ENCODE peak calls at places on chromosomes 16 and 17, in six cellular contexts. One of them, this sample, is unnamed.

GRCh38 chr16:22684282-22685161 is 129.4 kb upstream of the HS3ST2 start:
- DNase-seq in MM.1S: peak; percentile 39
- DNase-seq in PC-3: peak; percentile 25
- DNase-seq in mesenchymal stem cell: no peak
- DNase-seq in H9: no peak
- DNase-seq in astrocyte: no peak
- DNase-seq in this sample: no peak

GRCh38 chr17:19309701-19310100 is 52.8 kb downstream of the B9D1 start:
- DNase-seq in MM.1S: no peak
- DNase-seq in PC-3: no peak
- DNase-seq in mesenchymal stem cell: no peak
- DNase-seq in H9: peak; percentile 32
- DNase-seq in astrocyte: no peak
- DNase-seq in this sample: no peak

GRCh38 chr17:38881600-38882191 is 11.8 kb downstream of the LASP1 start:
- DNase-seq in MM.1S: no peak
- DNase-seq in PC-3: no peak
- DNase-seq in mesenchymal stem cell: peak; percentile 91
- DNase-seq in H9: peak; percentile 34
- DNase-seq in astrocyte: peak; percentile 37
- DNase-seq in this sample: peak; percentile 6

GRCh38 chr17:78127240-78127887 is 1.2 kb downstream of the TMC6 start:
- DNase-seq in MM.1S: peak; percentile 90
- DNase-seq in PC-3: peak; percentile 24
- DNase-seq in mesenchymal stem cell: peak; percentile 45
- DNase-seq in H9: peak; percentile 70
- DNase-seq in astrocyte: no peak
- DNase-seq in this sample: peak; percentile 50

GRCh38 chr17:5706835-5707234 is 122.5 kb upstream of the NLRP1 start:
- DNase-seq in MM.1S: peak; percentile 54
- DNase-seq in PC-3: peak; percentile 58
- DNase-seq in mesenchymal stem cell: peak; percentile 65
- DNase-seq in H9: peak; percentile 89
- DNase-seq in astrocyte: peak; percentile 16
- DNase-seq in this sample: peak; percentile 83

GRCh38 chr16:19785512-19786130 is 67.5 kb downstream of the IQCK start:
- DNase-seq in MM.1S: no peak
- DNase-seq in PC-3: no peak
- DNase-seq in mesenchymal stem cell: no peak
- DNase-seq in H9: no peak
- DNase-seq in astrocyte: no peak
- DNase-seq in this sample: no peak

GRCh38 chr16:54171855-54172537 is 114.6 kb downstream of the IRX3 start:
- DNase-seq in MM.1S: no peak
- DNase-seq in PC-3: peak; percentile 19
- DNase-seq in mesenchymal stem cell: peak; percentile 11
- DNase-seq in H9: no peak
- DNase-seq in astrocyte: peak; percentile 89
- DNase-seq in this sample: peak; percentile 44

GRCh38 chr17:32504166-32504990 is 17.6 kb downstream of the CDK5R1 start:
- DNase-seq in MM.1S: no peak
- DNase-seq in PC-3: no peak
- DNase-seq in mesenchymal stem cell: peak; percentile 40
- DNase-seq in H9: no peak
- DNase-seq in astrocyte: peak; percentile 31
- DNase-seq in this sample: no peak

GRCh38 chr16:86918637-86919036 is 340.3 kb downstream of the FOXL1 start:
- DNase-seq in MM.1S: no peak
- DNase-seq in PC-3: peak; percentile 13
- DNase-seq in mesenchymal stem cell: no peak
- DNase-seq in H9: no peak
- DNase-seq in astrocyte: no peak
- DNase-seq in this sample: no peak

GRCh38 chr16:12891836-12892235 is 9.6 kb upstream of the SHISA9 start:
- DNase-seq in MM.1S: no peak
- DNase-seq in PC-3: no peak
- DNase-seq in mesenchymal stem cell: no peak
- DNase-seq in H9: no peak
- DNase-seq in astrocyte: no peak
- DNase-seq in this sample: no peak

GRCh38 chr17:68704897-68705296 is 103.7 kb upstream of the FAM20A start:
- DNase-seq in MM.1S: no peak
- DNase-seq in PC-3: no peak
- DNase-seq in mesenchymal stem cell: peak; percentile 12
- DNase-seq in H9: no peak
- DNase-seq in astrocyte: peak; percentile 75
- DNase-seq in this sample: no peak

GRCh38 chr16:9823510-9823909 is 358.7 kb downstream of the GRIN2A start:
- DNase-seq in MM.1S: no peak
- DNase-seq in PC-3: no peak
- DNase-seq in mesenchymal stem cell: no peak
- DNase-seq in H9: no peak
- DNase-seq in astrocyte: peak; percentile 52
- DNase-seq in this sample: no peak

GRCh38 chr17:40556884-40557414 is 8.3 kb downstream of the CCR7 start:
- DNase-seq in MM.1S: no peak
- DNase-seq in PC-3: no peak
- DNase-seq in mesenchymal stem cell: peak; percentile 39
- DNase-seq in H9: peak; percentile 31
- DNase-seq in astrocyte: no peak
- DNase-seq in this sample: no peak

GRCh38 chr17:17824780-17825614 is 11.8 kb downstream of the SREBF1 start:
- DNase-seq in MM.1S: no peak
- DNase-seq in PC-3: no peak
- DNase-seq in mesenchymal stem cell: peak; percentile 37
- DNase-seq in H9: peak; percentile 64
- DNase-seq in astrocyte: no peak
- DNase-seq in this sample: peak; percentile 42

GRCh38 chr16:85750827-85751641 is at the start of gene C16orf74:
- DNase-seq in MM.1S: peak; percentile 14
- DNase-seq in PC-3: peak; percentile 71
- DNase-seq in mesenchymal stem cell: peak; percentile 57
- DNase-seq in H9: no peak
- DNase-seq in astrocyte: no peak
- DNase-seq in this sample: peak; percentile 82

GRCh38 chr16:74608944-74609343 is 2.0 kb upstream of the GLG1 start:
- DNase-seq in MM.1S: no peak
- DNase-seq in PC-3: no peak
- DNase-seq in mesenchymal stem cell: no peak
- DNase-seq in H9: no peak
- DNase-seq in astrocyte: no peak
- DNase-seq in this sample: no peak

GRCh38 chr17:76681222-76682137 is 29.3 kb downstream of the MXRA7 start:
- DNase-seq in MM.1S: peak; percentile 51
- DNase-seq in PC-3: peak; percentile 83
- DNase-seq in mesenchymal stem cell: peak; percentile 92
- DNase-seq in H9: peak; percentile 93
- DNase-seq in astrocyte: peak; percentile 37
- DNase-seq in this sample: peak; percentile 87

GRCh38 chr16:29318037-29318436 is 88.5 kb downstream of the NPIPB11 start:
- DNase-seq in MM.1S: peak; percentile 8
- DNase-seq in PC-3: no peak
- DNase-seq in mesenchymal stem cell: peak; percentile 40
- DNase-seq in H9: no peak
- DNase-seq in astrocyte: no peak
- DNase-seq in this sample: no peak

GRCh38 chr16:22645868-22646267 is 135.2 kb downstream of the NPIPB5 start:
- DNase-seq in MM.1S: no peak
- DNase-seq in PC-3: no peak
- DNase-seq in mesenchymal stem cell: no peak
- DNase-seq in H9: peak; percentile 16
- DNase-seq in astrocyte: no peak
- DNase-seq in this sample: no peak

GRCh38 chr17:50192116-50192872 is 9.1 kb downstream of the COL1A1 start:
- DNase-seq in MM.1S: no peak
- DNase-seq in PC-3: no peak
- DNase-seq in mesenchymal stem cell: no peak
- DNase-seq in H9: no peak
- DNase-seq in astrocyte: no peak
- DNase-seq in this sample: no peak

GRCh38 chr16:2237552-2238395 is 1.5 kb downstream of the DNASE1L2 start:
- DNase-seq in MM.1S: no peak
- DNase-seq in PC-3: no peak
- DNase-seq in mesenchymal stem cell: no peak
- DNase-seq in H9: peak; percentile 68
- DNase-seq in astrocyte: no peak
- DNase-seq in this sample: peak; percentile 52

GRCh38 chr17:4412933-4413831 is 20.6 kb upstream of the SPNS3 start:
- DNase-seq in MM.1S: peak; percentile 91
- DNase-seq in PC-3: peak; percentile 85
- DNase-seq in mesenchymal stem cell: peak; percentile 85
- DNase-seq in H9: peak; percentile 98
- DNase-seq in astrocyte: peak; percentile 58
- DNase-seq in this sample: peak; percentile 96

GRCh38 chr16:1999866-2000514 is 9.6 kb downstream of the ZNF598 start:
- DNase-seq in MM.1S: no peak
- DNase-seq in PC-3: no peak
- DNase-seq in mesenchymal stem cell: no peak
- DNase-seq in H9: no peak
- DNase-seq in astrocyte: no peak
- DNase-seq in this sample: no peak

GRCh38 chr16:49557070-49557446 is 183.5 kb downstream of the C16orf78 start:
- DNase-seq in MM.1S: no peak
- DNase-seq in PC-3: no peak
- DNase-seq in mesenchymal stem cell: no peak
- DNase-seq in H9: peak; percentile 74
- DNase-seq in astrocyte: no peak
- DNase-seq in this sample: peak; percentile 91

GRCh38 chr16:11916524-11917285 is 949 bp upstream of the GSPT1 start:
- DNase-seq in MM.1S: no peak
- DNase-seq in PC-3: peak; percentile 92
- DNase-seq in mesenchymal stem cell: peak; percentile 65
- DNase-seq in H9: no peak
- DNase-seq in astrocyte: peak; percentile 55
- DNase-seq in this sample: no peak

GRCh38 chr17:77437017-77437416 is 296.2 kb downstream of the SEC14L1 start:
- DNase-seq in MM.1S: no peak
- DNase-seq in PC-3: peak; percentile 35
- DNase-seq in mesenchymal stem cell: peak; percentile 78
- DNase-seq in H9: no peak
- DNase-seq in astrocyte: peak; percentile 71
- DNase-seq in this sample: no peak

GRCh38 chr17:64007838-64008282 is 9.7 kb downstream of the PRR29 start:
- DNase-seq in MM.1S: no peak
- DNase-seq in PC-3: no peak
- DNase-seq in mesenchymal stem cell: no peak
- DNase-seq in H9: peak; percentile 30
- DNase-seq in astrocyte: no peak
- DNase-seq in this sample: no peak

GRCh38 chr17:73013816-73014663 is 78.4 kb downstream of the SLC39A11 start:
- DNase-seq in MM.1S: no peak
- DNase-seq in PC-3: peak; percentile 57
- DNase-seq in mesenchymal stem cell: peak; percentile 16
- DNase-seq in H9: no peak
- DNase-seq in astrocyte: peak; percentile 33
- DNase-seq in this sample: peak; percentile 44

GRCh38 chr16:48491517-48491916 is 106.3 kb upstream of the SIAH1 start:
- DNase-seq in MM.1S: no peak
- DNase-seq in PC-3: no peak
- DNase-seq in mesenchymal stem cell: no peak
- DNase-seq in H9: no peak
- DNase-seq in astrocyte: peak; percentile 75
- DNase-seq in this sample: no peak

GRCh38 chr16:68645494-68646388 is 631 bp downstream of the CDH3 start:
- DNase-seq in MM.1S: no peak
- DNase-seq in PC-3: no peak
- DNase-seq in mesenchymal stem cell: no peak
- DNase-seq in H9: peak; percentile 79
- DNase-seq in astrocyte: no peak
- DNase-seq in this sample: peak; percentile 86

GRCh38 chr17:48150602-48151001 is 43.0 kb downstream of the SNX11 start:
- DNase-seq in MM.1S: no peak
- DNase-seq in PC-3: no peak
- DNase-seq in mesenchymal stem cell: no peak
- DNase-seq in H9: no peak
- DNase-seq in astrocyte: no peak
- DNase-seq in this sample: no peak

GRCh38 chr17:82354804-82355308 is 4.2 kb upstream of the TEX19 start:
- DNase-seq in MM.1S: no peak
- DNase-seq in PC-3: no peak
- DNase-seq in mesenchymal stem cell: no peak
- DNase-seq in H9: no peak
- DNase-seq in astrocyte: no peak
- DNase-seq in this sample: no peak
- H2AFZ ChIP-seq in MM.1S: no peak overlapping the region
- H2AFZ ChIP-seq in PC-3: no peak overlapping the region
- H2AFZ ChIP-seq in mesenchymal stem cell: no peak overlapping the region
- H2AFZ ChIP-seq in H9: no peak overlapping the region
- H2AFZ ChIP-seq in astrocyte: no peak overlapping the region
- H2AFZ ChIP-seq in this sample: no peak overlapping the region

GRCh38 chr16:4765511-4766474 is 1.2 kb downstream of the ZNF500 start:
- DNase-seq in MM.1S: no peak
- DNase-seq in PC-3: no peak
- DNase-seq in mesenchymal stem cell: no peak
- DNase-seq in H9: no peak
- DNase-seq in astrocyte: no peak
- DNase-seq in this sample: no peak
- H3K4me1 ChIP-seq in MM.1S: peaks cover 10% of the 10 kb centered on the region
- H3K4me1 ChIP-seq in PC-3: peaks cover 15% of the 10 kb centered on the region
- H3K4me1 ChIP-seq in mesenchymal stem cell: peaks cover 21% of the 10 kb centered on the region
- H3K4me1 ChIP-seq in H9: no peaks in the 10 kb centered on the region
- H3K4me1 ChIP-seq in astrocyte: peaks cover 7% of the 10 kb centered on the region
- H3K4me1 ChIP-seq in this sample: no peaks in the 10 kb centered on the region

GRCh38 chr17:57071991-57072944 is 12.8 kb upstream of the AKAP1 start:
- DNase-seq in MM.1S: no peak
- DNase-seq in PC-3: no peak
- DNase-seq in mesenchymal stem cell: peak; percentile 53
- DNase-seq in H9: no peak
- DNase-seq in astrocyte: no peak
- DNase-seq in this sample: no peak
- H3K9ac ChIP-seq in MM.1S: no peak overlapping the region
- H3K9ac ChIP-seq in PC-3: no peak overlapping the region
- H3K9ac ChIP-seq in mesenchymal stem cell: no peak overlapping the region
- H3K9ac ChIP-seq in H9: no peak overlapping the region
- H3K9ac ChIP-seq in astrocyte: no peak overlapping the region
- H3K9ac ChIP-seq in this sample: no peak overlapping the region

GRCh38 chr16:3810818-3811217 is 69.7 kb downstream of the CREBBP start:
- DNase-seq in MM.1S: no peak
- DNase-seq in PC-3: no peak
- DNase-seq in mesenchymal stem cell: no peak
- DNase-seq in H9: no peak
- DNase-seq in astrocyte: no peak
- DNase-seq in this sample: no peak

GRCh38 chr16:3810198-3810664 is 70.3 kb downstream of the CREBBP start:
- DNase-seq in MM.1S: no peak
- DNase-seq in PC-3: no peak
- DNase-seq in mesenchymal stem cell: no peak
- DNase-seq in H9: no peak
- DNase-seq in astrocyte: no peak
- DNase-seq in this sample: no peak

GRCh38 chr16:3808308-3809063 is 72.0 kb downstream of the CREBBP start:
- DNase-seq in MM.1S: no peak
- DNase-seq in PC-3: no peak
- DNase-seq in mesenchymal stem cell: no peak
- DNase-seq in H9: no peak
- DNase-seq in astrocyte: no peak
- DNase-seq in this sample: no peak

GRCh38 chr16:3804426-3805016 is 76.0 kb downstream of the CREBBP start:
- DNase-seq in MM.1S: no peak
- DNase-seq in PC-3: no peak
- DNase-seq in mesenchymal stem cell: peak; percentile 24
- DNase-seq in H9: no peak
- DNase-seq in astrocyte: no peak
- DNase-seq in this sample: no peak

GRCh38 chr16:3807425-3808123 is 72.9 kb downstream of the CREBBP start:
- DNase-seq in MM.1S: no peak
- DNase-seq in PC-3: no peak
- DNase-seq in mesenchymal stem cell: no peak
- DNase-seq in H9: no peak
- DNase-seq in astrocyte: no peak
- DNase-seq in this sample: no peak
- H2AFZ ChIP-seq in MM.1S: no peak overlapping the region
- H2AFZ ChIP-seq in PC-3: no peak overlapping the region
- H2AFZ ChIP-seq in mesenchymal stem cell: no peak overlapping the region
- H2AFZ ChIP-seq in H9: no peak overlapping the region
- H2AFZ ChIP-seq in astrocyte: no peak overlapping the region
- H2AFZ ChIP-seq in this sample: no peak overlapping the region